ENCODE peak calls at places on chromosomes 5 and 9, in nine cellular contexts. L is glutamatergic neuron; U is A549; C is tibial artery; V is NCI-H1436; J is lung; N is LoVo; H is WTC11; T is effector memory CD4-positive, alpha-beta T cell. Z is an unnamed sample.
A peak's percentile ranks its signal among the peaks of the same experiment; 100 is the strongest.

GRCh38 chr9:83620841-83621636 is 1.9 kb upstream of the IDNK start:
- DNase-seq in L (peak; percentile 46), U (peak; percentile 63), C (no peak), V (peak; percentile 14), J (no peak), N (peak; percentile 65), H (peak; percentile 28), T (peak; percentile 12), Z (peak; percentile 78)

GRCh38 chr9:94079236-94079635 is 5.0 kb upstream of the PTPDC1 start:
- DNase-seq in L (no peak), U (no peak), C (no peak), V (no peak), J (no peak), N (no peak), H (no peak), T (no peak), Z (no peak)

GRCh38 chr9:121759996-121760395 is 108.6 kb downstream of the DAB2IP start:
- DNase-seq in L (no peak), U (no peak), C (no peak), V (no peak), J (no peak), N (no peak), H (no peak), T (no peak), Z (no peak)

GRCh38 chr9:8764041-8764440 is 964.5 kb upstream of the DMAC1 start:
- DNase-seq in L (no peak), U (no peak), C (no peak), V (no peak), J (no peak), N (no peak), H (no peak), T (no peak), Z (no peak)

GRCh38 chr5:150778103-150778516 is 447 bp upstream of the SMIM3 start:
- DNase-seq in L (no peak), U (no peak), C (no peak), V (no peak), J (no peak), N (peak; percentile 27), H (no peak), T (no peak), Z (peak; percentile 55)

GRCh38 chr9:12643686-12644085 is 49.5 kb upstream of the TYRP1 start:
- DNase-seq in L (no peak), U (no peak), C (no peak), V (no peak), J (no peak), N (no peak), H (no peak), T (no peak), Z (no peak)

GRCh38 chr5:14184725-14185124 is 41.6 kb downstream of the TRIO start:
- DNase-seq in L (no peak), U (no peak), C (peak; percentile 80), V (no peak), J (no peak), N (no peak), H (no peak), T (no peak), Z (no peak)

GRCh38 chr9:69307446-69308216 is 17.4 kb upstream of the ENTREP1 start:
- DNase-seq in L (no peak), U (no peak), C (no peak), V (no peak), J (peak; percentile 72), N (no peak), H (peak; percentile 17), T (no peak), Z (no peak)

GRCh38 chr9:87668722-87669121 is 57.2 kb upstream of the CTSL start:
- DNase-seq in L (no peak), U (no peak), C (no peak), V (no peak), J (no peak), N (no peak), H (no peak), T (no peak), Z (no peak)